ENCODE peak calls at places on chromosome 6, in four cellular contexts. K is iPS-NIHi11, F is pancreas, S is germinal center. T is an unnamed sample.

GRCh38 chr6:135022050-135022697 is 32.4 kb downstream of the HBS1L start:
- DNase-seq in K (no peak), F (no peak), S (no peak), T (no peak)

GRCh38 chr6:26388014-26388413 is 5.1 kb downstream of the BTN2A2 start:
- DNase-seq in K (no peak), F (no peak), S (no peak), T (no peak)

GRCh38 chr6:166772518-166772917 is 145.5 kb upstream of the RPS6KA2 start:
- DNase-seq in K (peak), F (no peak), S (no peak), T (peak)

GRCh38 chr6:40997256-40997957 is 41.6 kb downstream of the UNC5CL start:
- DNase-seq in K (peak), F (no peak), S (no peak), T (no peak)

GRCh38 chr6:29631209-29631810 is 1.7 kb downstream of the GABBR1 start:
- DNase-seq in K (no peak), F (no peak), S (no peak), T (no peak)

GRCh38 chr6:14454467-14454763 is 336.8 kb downstream of the CD83 start:
- DNase-seq in K (no peak), F (no peak), S (no peak), T (no peak)

GRCh38 chr6:4967301-4968030 is 36.4 kb downstream of the RPP40 start:
- DNase-seq in K (no peak), F (no peak), S (no peak), T (no peak)

GRCh38 chr6:88492824-88493223 is 326.7 kb upstream of the CNR1 start:
- DNase-seq in K (peak), F (no peak), S (no peak), T (no peak)

GRCh38 chr6:125584468-125584939 is 164.9 kb upstream of the HEY2 start:
- DNase-seq in K (peak), F (no peak), S (no peak), T (no peak)

T was measured in Karpas-422.